ENCODE peak calls at places on chromosome 17, in four cellular contexts. One of them, this sample, is unnamed.

GRCh38 chr17:47846741-47847340 is 4.1 kb downstream of the SP6 start:
- DNase-seq in endothelial cell of umbilical vein: no peak
- DNase-seq in fibroblast of lung: no peak
- DNase-seq in neural progenitor cell: peak; percentile 67
- DNase-seq in this sample: no peak

GRCh38 chr17:49403514-49404289 is 11.0 kb downstream of the PHB1 start:
- DNase-seq in endothelial cell of umbilical vein: no peak
- DNase-seq in fibroblast of lung: no peak
- DNase-seq in neural progenitor cell: no peak
- DNase-seq in this sample: no peak

GRCh38 chr17:41211845-41212466 is 14.5 kb upstream of the KRTAP9-2 start:
- DNase-seq in endothelial cell of umbilical vein: no peak
- DNase-seq in fibroblast of lung: peak; percentile 40
- DNase-seq in neural progenitor cell: no peak
- DNase-seq in this sample: no peak

GRCh38 chr17:9668532-9668931 is 23.2 kb downstream of the USP43 start:
- DNase-seq in endothelial cell of umbilical vein: no peak
- DNase-seq in fibroblast of lung: peak; percentile 86
- DNase-seq in neural progenitor cell: no peak
- DNase-seq in this sample: peak; percentile 77

GRCh38 chr17:66399441-66399840 is 97.0 kb downstream of the PRKCA start:
- DNase-seq in endothelial cell of umbilical vein: no peak
- DNase-seq in fibroblast of lung: no peak
- DNase-seq in neural progenitor cell: no peak
- DNase-seq in this sample: no peak

GRCh38 chr17:32267690-32268205 is 2.1 kb downstream of the RHBDL3 start:
- DNase-seq in endothelial cell of umbilical vein: no peak
- DNase-seq in fibroblast of lung: no peak
- DNase-seq in neural progenitor cell: peak; percentile 37
- DNase-seq in this sample: peak; percentile 62

GRCh38 chr17:6456321-6456720 is 12.1 kb downstream of the PIMREG start:
- DNase-seq in endothelial cell of umbilical vein: no peak
- DNase-seq in fibroblast of lung: no peak
- DNase-seq in neural progenitor cell: no peak
- DNase-seq in this sample: no peak

GRCh38 chr17:38743556-38744171 is 4.5 kb downstream of the PCGF2 start:
- DNase-seq in endothelial cell of umbilical vein: no peak
- DNase-seq in fibroblast of lung: no peak
- DNase-seq in neural progenitor cell: no peak
- DNase-seq in this sample: no peak

DNA sequence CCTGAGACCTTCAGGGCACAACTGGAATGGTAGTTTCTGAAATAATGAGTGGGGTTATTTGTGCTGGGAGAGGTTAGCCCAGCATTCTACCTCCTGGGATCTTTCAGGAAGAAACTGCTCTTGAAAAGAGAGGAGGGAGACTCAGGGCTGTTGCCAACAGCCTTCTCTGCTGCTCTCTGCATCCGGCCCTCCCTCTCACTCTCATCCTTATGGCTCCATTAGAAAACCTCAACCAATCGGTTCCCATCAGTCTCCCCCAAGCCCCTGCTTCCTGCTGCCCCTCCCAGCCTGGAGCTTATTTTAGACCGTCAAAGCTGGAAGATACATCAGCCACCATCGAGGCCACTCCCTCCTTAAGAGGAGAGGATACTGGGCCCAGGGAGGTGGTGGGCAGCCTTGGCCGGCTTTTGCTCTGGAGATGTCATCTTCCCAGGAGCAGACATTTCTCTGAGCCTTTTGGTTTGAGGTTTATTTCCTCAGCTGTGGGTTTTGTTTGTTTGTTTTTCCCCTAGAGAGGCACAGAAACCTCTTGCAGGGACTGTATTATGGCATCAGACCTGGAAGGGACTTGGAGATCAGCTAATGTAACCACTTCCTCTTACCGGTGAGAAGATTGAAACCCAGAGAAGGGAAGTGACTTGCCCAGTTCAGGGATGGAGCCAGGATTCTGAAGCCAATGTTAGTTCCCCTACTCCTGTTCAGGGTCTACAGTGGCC is 2.7 kb downstream of the MPRIP start:
- DNase-seq in endothelial cell of umbilical vein: peak; percentile 46
- DNase-seq in fibroblast of lung: peak; percentile 85
- DNase-seq in neural progenitor cell: no peak
- DNase-seq in this sample: peak; percentile 80
- H3K9ac ChIP-seq in endothelial cell of umbilical vein: peak overlapping the region; percentile 13
- H3K9ac ChIP-seq in fibroblast of lung: peak overlapping the region; percentile 39
- H3K9ac ChIP-seq in neural progenitor cell: no peak overlapping the region
- H3K9ac ChIP-seq in this sample: peak overlapping the region; percentile 46

DNA sequence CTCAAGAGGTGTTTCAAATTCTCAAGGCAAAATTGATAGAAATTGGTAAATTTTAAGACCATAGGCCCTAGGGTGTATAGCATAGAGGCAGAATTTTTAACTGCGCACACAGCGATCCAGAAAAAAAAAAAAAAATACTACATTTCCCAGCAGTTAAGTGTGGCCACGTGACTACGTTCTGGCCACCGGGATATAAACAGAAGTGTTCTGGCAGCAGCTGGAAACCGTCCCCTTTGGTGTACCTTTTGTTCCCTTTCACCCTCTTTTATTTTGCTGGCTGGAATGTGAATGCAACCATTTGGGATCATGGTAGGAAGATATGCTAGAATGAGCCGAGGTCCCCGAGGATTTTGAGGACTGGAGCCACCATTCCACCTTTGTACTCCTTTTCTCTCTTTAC is 52.7 kb upstream of the AKAP1 start:
- DNase-seq in endothelial cell of umbilical vein: no peak
- DNase-seq in fibroblast of lung: no peak
- DNase-seq in neural progenitor cell: peak; percentile 13
- DNase-seq in this sample: no peak
- H3K27ac ChIP-seq in endothelial cell of umbilical vein: no peak overlapping the region
- H3K27ac ChIP-seq in fibroblast of lung: no peak overlapping the region
- H3K27ac ChIP-seq in neural progenitor cell: no peak overlapping the region
- H3K27ac ChIP-seq in this sample: no peak overlapping the region

DNA sequence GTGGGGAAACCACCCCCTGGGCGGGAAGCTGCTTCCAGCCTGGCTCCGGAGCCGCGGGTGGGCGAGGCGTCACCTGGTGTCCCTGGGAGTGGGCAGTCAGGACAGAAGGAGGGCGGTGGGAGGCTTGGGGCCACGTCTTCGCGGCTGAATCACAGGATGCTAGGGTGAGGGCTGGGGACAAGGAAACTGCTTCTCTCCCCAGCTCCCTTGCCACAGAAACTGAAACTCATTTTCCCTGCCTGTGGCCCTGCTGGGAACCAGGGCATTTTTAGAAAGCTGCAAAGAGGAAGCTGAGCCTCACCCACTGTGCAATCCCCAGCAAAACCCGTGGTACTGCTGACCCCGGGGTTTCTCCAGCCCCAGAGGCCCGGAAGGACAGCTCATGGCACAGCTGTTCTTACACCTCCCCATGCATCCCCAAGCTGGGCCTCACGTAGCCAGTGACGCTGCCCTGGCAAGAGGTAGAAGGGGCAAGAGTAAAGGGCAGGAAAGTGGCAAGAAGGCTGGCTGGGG is 8.2 kb downstream of the RHBDF2 start:
- DNase-seq in endothelial cell of umbilical vein: peak; percentile 59
- DNase-seq in fibroblast of lung: peak; percentile 75
- DNase-seq in neural progenitor cell: no peak
- DNase-seq in this sample: no peak
- H3K9ac ChIP-seq in endothelial cell of umbilical vein: peak overlapping the region; percentile 14
- H3K9ac ChIP-seq in fibroblast of lung: peak overlapping the region; percentile 77
- H3K9ac ChIP-seq in neural progenitor cell: peak overlapping the region; percentile 4
- H3K9ac ChIP-seq in this sample: peak overlapping the region; percentile 31

DNA sequence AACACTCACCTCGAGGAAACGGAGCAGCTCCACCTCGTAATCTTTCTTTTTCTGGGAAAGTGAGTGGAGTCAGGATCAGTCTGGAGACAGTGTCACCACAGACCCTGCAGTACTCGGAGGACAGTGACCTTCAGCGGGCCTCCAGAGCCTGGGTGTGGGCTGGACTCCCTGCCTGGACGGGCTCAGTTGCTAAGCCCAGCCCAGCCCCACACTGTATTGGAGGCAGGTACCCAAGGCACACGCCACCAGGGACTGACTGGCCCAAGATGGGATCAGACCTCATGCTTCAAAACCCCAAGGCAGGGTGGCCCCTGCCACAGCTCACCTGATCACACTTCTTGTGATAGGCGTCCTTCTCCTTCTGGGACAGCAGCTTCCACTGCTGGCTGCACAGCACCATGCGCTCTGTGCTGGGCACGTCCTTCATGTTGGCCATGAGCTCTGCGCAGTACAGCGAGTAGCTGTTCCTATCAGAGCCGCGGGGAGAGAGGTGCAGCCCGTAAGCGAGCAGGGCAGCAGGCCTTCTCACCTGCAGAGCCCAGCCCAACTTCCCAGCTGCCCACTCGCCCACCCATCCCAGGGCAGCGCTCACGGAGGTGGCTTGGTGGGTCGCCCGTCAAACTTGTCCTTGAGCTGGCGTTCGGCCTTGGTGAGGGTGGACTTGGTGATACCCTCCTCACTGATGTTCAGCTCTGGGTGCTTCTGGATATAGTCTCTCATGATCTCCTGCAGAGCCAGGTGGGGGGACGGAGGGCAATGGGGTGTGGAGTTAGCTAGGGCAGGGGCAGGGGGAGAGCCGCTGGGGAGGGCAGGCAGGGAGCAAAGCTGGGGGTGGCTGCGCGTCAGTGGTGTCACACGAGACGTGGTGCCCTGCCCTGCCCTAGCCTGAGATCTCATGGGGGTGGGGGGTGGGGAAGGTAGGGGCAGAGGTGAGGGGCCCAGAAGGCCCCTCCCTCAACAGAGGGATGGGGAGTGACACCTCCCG is 7.9 kb downstream of the UBTF start:
- DNase-seq in endothelial cell of umbilical vein: no peak
- DNase-seq in fibroblast of lung: no peak
- DNase-seq in neural progenitor cell: no peak
- DNase-seq in this sample: no peak
- H3K27ac ChIP-seq in endothelial cell of umbilical vein: no peak overlapping the region
- H3K27ac ChIP-seq in fibroblast of lung: no peak overlapping the region
- H3K27ac ChIP-seq in neural progenitor cell: no peak overlapping the region
- H3K27ac ChIP-seq in this sample: no peak overlapping the region

GRCh38 chr17:44786551-44787081 is 27.8 kb downstream of the ADAM11 start:
- DNase-seq in endothelial cell of umbilical vein: no peak
- DNase-seq in fibroblast of lung: no peak
- DNase-seq in neural progenitor cell: no peak
- DNase-seq in this sample: no peak
- H3K9ac ChIP-seq in endothelial cell of umbilical vein: no peak overlapping the region
- H3K9ac ChIP-seq in fibroblast of lung: no peak overlapping the region
- H3K9ac ChIP-seq in neural progenitor cell: no peak overlapping the region
- H3K9ac ChIP-seq in this sample: no peak overlapping the region

DNA sequence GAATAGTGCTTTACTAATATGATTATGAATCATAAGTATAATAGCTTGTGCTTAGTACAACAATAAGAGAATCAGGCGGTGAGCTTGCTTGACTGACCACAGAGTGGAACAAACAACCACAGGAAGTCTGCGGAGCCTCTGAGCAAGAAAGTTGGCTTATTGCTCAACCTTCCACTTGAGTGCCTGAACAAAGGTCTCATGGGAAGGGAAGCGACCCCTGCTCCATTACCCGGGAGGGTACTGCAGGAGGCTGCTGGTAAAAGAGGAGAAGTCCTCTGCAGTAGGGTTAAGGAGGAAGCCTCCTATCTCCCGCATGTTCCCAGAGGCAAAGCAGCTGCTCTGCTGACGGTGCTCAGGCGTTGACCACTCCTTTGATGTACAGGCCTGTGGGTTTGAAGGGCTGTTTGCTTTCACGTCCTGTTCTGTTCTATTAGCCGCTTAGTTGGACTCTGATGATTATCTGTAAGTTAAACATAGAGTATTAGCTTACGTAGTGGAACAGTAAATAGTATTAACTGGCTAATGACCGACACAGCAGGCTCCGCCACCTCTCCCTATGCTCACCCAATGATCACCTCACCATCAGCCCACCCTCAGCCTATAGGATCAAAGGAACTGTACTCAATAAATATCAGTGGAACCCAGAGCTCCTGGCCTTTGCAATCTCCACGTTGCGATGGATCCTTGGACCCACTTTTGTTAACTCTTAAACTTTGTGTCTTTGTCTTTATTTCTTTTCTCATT is 17.5 kb downstream of the ALOX15B start:
- DNase-seq in endothelial cell of umbilical vein: peak; percentile 89
- DNase-seq in fibroblast of lung: peak; percentile 86
- DNase-seq in neural progenitor cell: no peak
- DNase-seq in this sample: no peak
- H3K27ac ChIP-seq in endothelial cell of umbilical vein: peak overlapping the region; percentile 28
- H3K27ac ChIP-seq in fibroblast of lung: no peak overlapping the region
- H3K27ac ChIP-seq in neural progenitor cell: no peak overlapping the region
- H3K27ac ChIP-seq in this sample: no peak overlapping the region

GRCh38 chr17:58691701-58692238 is at the start of gene TEX14:
- DNase-seq in endothelial cell of umbilical vein: no peak
- DNase-seq in fibroblast of lung: no peak
- DNase-seq in neural progenitor cell: no peak
- DNase-seq in this sample: no peak
- H3K9ac ChIP-seq in endothelial cell of umbilical vein: peak within 1 kb of the TSS; percentile 61
- H3K9ac ChIP-seq in fibroblast of lung: peak within 1 kb of the TSS; percentile 46
- H3K9ac ChIP-seq in neural progenitor cell: no peak within 1 kb of the TSS
- H3K9ac ChIP-seq in this sample: peak within 1 kb of the TSS; percentile 63

GRCh38 chr17:3893720-3894116 is 865 bp upstream of the CAMKK1 start:
- DNase-seq in endothelial cell of umbilical vein: no peak
- DNase-seq in fibroblast of lung: no peak
- DNase-seq in neural progenitor cell: no peak
- DNase-seq in this sample: no peak

GRCh38 chr17:3894927-3895343 is 2.1 kb upstream of the CAMKK1 start:
- DNase-seq in endothelial cell of umbilical vein: peak; percentile 60
- DNase-seq in fibroblast of lung: peak; percentile 26
- DNase-seq in neural progenitor cell: no peak
- DNase-seq in this sample: no peak

GRCh38 chr17:3895354-3895753 is 2.5 kb upstream of the CAMKK1 start:
- DNase-seq in endothelial cell of umbilical vein: no peak
- DNase-seq in fibroblast of lung: no peak
- DNase-seq in neural progenitor cell: no peak
- DNase-seq in this sample: no peak

GRCh38 chr17:3893003-3893719 is at the start of gene CAMKK1:
- DNase-seq in endothelial cell of umbilical vein: peak; percentile 83
- DNase-seq in fibroblast of lung: peak; percentile 77
- DNase-seq in neural progenitor cell: peak; percentile 95
- DNase-seq in this sample: peak; percentile 95

GRCh38 chr17:3894188-3894587 is 1.3 kb upstream of the CAMKK1 start:
- DNase-seq in endothelial cell of umbilical vein: no peak
- DNase-seq in fibroblast of lung: no peak
- DNase-seq in neural progenitor cell: no peak
- DNase-seq in this sample: no peak
- H3K27ac ChIP-seq in endothelial cell of umbilical vein: no peak overlapping the region
- H3K27ac ChIP-seq in fibroblast of lung: no peak overlapping the region
- H3K27ac ChIP-seq in neural progenitor cell: no peak overlapping the region
- H3K27ac ChIP-seq in this sample: no peak overlapping the region

DNA sequence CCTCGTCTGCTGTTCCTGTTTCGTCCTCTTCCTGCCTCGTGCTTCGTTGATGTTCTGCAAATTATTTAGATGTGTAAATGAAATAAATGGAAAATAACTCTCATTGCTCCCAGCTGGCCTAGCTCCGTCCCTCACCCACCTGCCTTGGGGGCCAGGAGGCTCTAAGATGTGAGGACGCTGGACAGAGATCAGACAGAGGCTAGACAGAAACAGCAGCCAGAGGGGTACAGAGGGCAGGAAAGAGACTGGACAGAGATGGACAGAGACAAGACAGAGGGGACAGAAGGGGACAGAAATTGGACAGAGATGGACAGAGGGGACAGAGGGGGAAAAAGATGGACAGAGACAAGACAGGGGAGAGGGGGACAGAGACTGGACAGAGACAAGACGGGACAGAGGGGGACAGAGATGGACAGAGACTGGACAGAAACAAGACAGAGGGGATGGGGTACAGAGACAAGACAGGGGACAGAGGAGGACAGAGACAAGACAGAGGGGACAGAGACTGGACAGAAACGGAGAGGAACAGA is 16.1 kb downstream of the UTS2R start:
- DNase-seq in endothelial cell of umbilical vein: no peak
- DNase-seq in fibroblast of lung: no peak
- DNase-seq in neural progenitor cell: no peak
- DNase-seq in this sample: no peak
- H3K9ac ChIP-seq in endothelial cell of umbilical vein: no peak overlapping the region
- H3K9ac ChIP-seq in fibroblast of lung: no peak overlapping the region
- H3K9ac ChIP-seq in neural progenitor cell: no peak overlapping the region
- H3K9ac ChIP-seq in this sample: no peak overlapping the region